ENCODE peak calls at places on chromosome 16, in six cellular contexts. Y, V, M, L, K and C are unnamed samples.

GRCh38 chr16:2475413-2476344 is 752 bp downstream of the TBC1D24 start:
- DNase-seq in M (peak), L (no peak), K (no peak), V (no peak), Y (no peak), C (no peak)

GRCh38 chr16:29815032-29815721 is 775 bp upstream of the PAGR1 start:
- DNase-seq in V (no peak), K (peak), M (no peak), L (no peak), Y (no peak), C (no peak)

GRCh38 chr16:89248196-89249005 is 30.9 kb downstream of the ZNF778 start:
- DNase-seq in Y (no peak), V (no peak), L (no peak), M (no peak), K (no peak), C (no peak)

GRCh38 chr16:65318138-65318537 is 196.3 kb upstream of the CDH11 start:
- DNase-seq in Y (no peak), M (no peak), V (no peak), K (no peak), L (no peak), C (no peak)

GRCh38 chr16:704552-705380 is 835 bp downstream of the FBXL16 start:
- DNase-seq in M (no peak), Y (no peak), L (no peak), K (no peak), V (no peak), C (no peak)

GRCh38 chr16:19400709-19401108 is 17.0 kb upstream of the TMC5 start:
- DNase-seq in K (no peak), M (no peak), Y (no peak), L (no peak), V (no peak), C (no peak)

GRCh38 chr16:54040480-54040879 is 246.1 kb downstream of the IRX3 start:
- DNase-seq in Y (no peak), K (no peak), M (no peak), L (no peak), V (no peak), C (no peak)

GRCh38 chr16:59886021-59886420 is 1151.9 kb upstream of the GOT2 start:
- DNase-seq in L (no peak), M (no peak), K (no peak), Y (no peak), V (no peak), C (no peak)

GRCh38 chr16:86118467-86119307 is 219.7 kb downstream of the IRF8 start:
- DNase-seq in M (no peak), Y (no peak), L (no peak), K (no peak), V (no peak), C (no peak)

GRCh38 chr16:24769806-24770205 is 40.4 kb downstream of the TNRC6A start:
- DNase-seq in Y (no peak), K (no peak), V (no peak), L (no peak), M (no peak), C (no peak)

GRCh38 chr16:35431829-35432663 is 1972.6 kb downstream of the TP53TG3F start:
- DNase-seq in Y (no peak), K (no peak), M (no peak), V (no peak), L (no peak), C (peak)

GRCh38 chr16:70665113-70665694 is 18.8 kb downstream of the IL34 start:
- DNase-seq in V (no peak), M (no peak), Y (no peak), L (no peak), K (no peak), C (no peak)

GRCh38 chr16:77898671-77899211 is 110.4 kb downstream of the VAT1L start:
- DNase-seq in M (no peak), L (no peak), K (no peak), V (no peak), Y (no peak), C (no peak)